ENCODE peak calls at places on chromosomes 1 and 21, in five cellular contexts. J is right lobe of liver, A is endothelial cell, P is fibroblast of pulmonary artery, D is osteoblast. C is an unnamed sample.

GRCh38 chr1:29519108-29519507 is 282.8 kb downstream of the PTPRU start:
- DNase-seq in J (no peak), D (no peak), P (no peak), A (peak; percentile 0), C (no peak)

GRCh38 chr1:156104065-156104810 is 10.3 kb upstream of the LMNA start:
- DNase-seq in A (peak; percentile 37), J (no peak), P (peak; percentile 94), D (peak; percentile 97), C (peak; percentile 88)

GRCh38 chr1:205493241-205494085 is 11.0 kb upstream of the CDK18 start:
- DNase-seq in J (no peak), D (peak; percentile 97), A (no peak), P (peak; percentile 89), C (peak; percentile 62)

GRCh38 chr1:57468661-57469523 is 45.0 kb upstream of the DAB1 start:
- DNase-seq in A (no peak), P (peak; percentile 33), D (no peak), J (no peak), C (no peak)

GRCh38 chr1:9849691-9850441 is 26.1 kb upstream of the CLSTN1 start:
- DNase-seq in A (no peak), J (no peak), P (no peak), D (peak; percentile 73), C (no peak)

GRCh38 chr1:7265771-7266371 is 480.6 kb downstream of the CAMTA1 start:
- DNase-seq in D (peak; percentile 73), A (no peak), P (peak; percentile 60), J (peak; percentile 93), C (peak; percentile 91)

GRCh38 chr1:241747992-241748391 is 95.9 kb downstream of the WDR64 start:
- DNase-seq in P (no peak), D (no peak), A (no peak), J (no peak), C (no peak)

GRCh38 chr1:211632808-211633522 is 42.5 kb downstream of the NEK2 start:
- DNase-seq in P (peak; percentile 75), A (no peak), D (peak; percentile 94), J (peak; percentile 92), C (no peak)

GRCh38 chr21:28827422-28827821 is 165.3 kb downstream of the LTN1 start:
- DNase-seq in D (no peak), A (no peak), P (peak; percentile 36), J (no peak), C (no peak)

GRCh38 chr1:55480396-55480795 is 265.2 kb upstream of the USP24 start:
- DNase-seq in P (no peak), A (no peak), D (no peak), J (no peak), C (no peak)

GRCh38 chr1:31222176-31222575 is 17.5 kb downstream of the NKAIN1 start:
- DNase-seq in A (peak; percentile 25), J (no peak), P (no peak), D (no peak), C (no peak)

GRCh38 chr1:155092641-155093040 is 14.0 kb downstream of the EFNA3 start:
- DNase-seq in D (no peak), A (no peak), J (no peak), P (no peak), C (no peak)

GRCh38 chr1:155094622-155094948 is 15.9 kb downstream of the EFNA3 start:
- DNase-seq in A (no peak), P (no peak), J (no peak), D (no peak), C (no peak)

GRCh38 chr1:155092131-155092530 is 13.5 kb downstream of the EFNA3 start:
- DNase-seq in A (no peak), P (no peak), J (no peak), D (no peak), C (no peak)

GRCh38 chr1:155091071-155092051 is 12.7 kb downstream of the EFNA3 start:
- DNase-seq in J (peak; percentile 82), A (peak; percentile 95), D (peak; percentile 92), P (peak; percentile 76), C (peak; percentile 91)

DNA sequence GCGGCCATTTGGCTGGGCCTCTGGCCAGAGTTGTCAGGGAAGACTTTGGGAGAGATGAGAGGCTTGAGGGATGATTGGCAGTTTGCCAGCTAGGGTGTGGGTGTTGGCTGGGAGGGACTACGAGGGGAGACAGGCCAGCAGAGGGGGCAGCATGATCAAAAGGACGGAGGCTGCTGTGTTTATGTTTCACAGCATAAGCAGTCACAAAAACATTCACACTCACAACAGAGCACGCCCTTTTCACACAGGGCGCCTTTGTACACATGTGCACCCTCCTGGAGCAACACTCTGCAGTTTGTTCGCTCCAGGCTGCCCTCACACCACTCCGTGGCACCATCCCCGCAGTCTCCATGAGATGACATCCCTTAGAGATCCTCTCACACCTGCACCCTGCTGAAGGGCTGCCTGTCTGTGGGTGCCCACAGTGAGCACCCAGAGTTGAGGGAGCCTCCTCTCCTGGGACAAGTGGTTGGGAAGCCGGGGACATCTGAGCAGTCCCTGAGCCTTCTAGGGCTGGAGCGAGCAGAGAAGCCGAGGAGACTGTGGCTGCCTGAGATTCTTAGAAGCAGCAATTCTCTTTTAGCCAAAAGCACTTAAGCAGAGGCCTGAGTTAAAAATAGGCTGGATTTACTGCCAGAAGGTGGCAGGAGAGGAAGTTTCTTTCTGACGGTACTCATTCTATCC is 15.4 kb downstream of the EFNA3 start:
- DNase-seq in P (peak; percentile 68), A (no peak), J (no peak), D (no peak), C (no peak)
- TF ChIP-seq CTCF in P (peak; percentile 54), A (no peak), J (no peak), D (peak; percentile 54), C (no peak)

DNA sequence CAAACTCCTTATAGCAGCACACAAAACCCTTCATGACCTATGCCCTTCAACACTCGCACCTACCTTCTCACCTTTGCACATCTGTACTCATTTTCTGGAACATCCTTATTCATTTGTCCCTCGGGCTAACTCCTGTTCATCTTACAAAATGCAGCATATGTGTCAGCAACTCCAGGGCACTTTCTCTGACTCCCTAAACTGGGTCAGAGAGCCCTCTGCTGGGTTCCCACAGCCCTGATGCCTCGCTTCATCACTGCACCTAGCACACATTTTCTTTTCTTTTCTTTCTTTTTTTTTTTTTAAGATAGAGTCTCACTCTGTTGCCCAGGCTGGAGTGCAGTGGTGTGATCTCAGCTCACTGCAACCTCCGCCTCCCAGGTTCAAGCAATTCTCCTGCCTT is 54.0 kb downstream of the RAB3B start:
- DNase-seq in P (no peak), D (no peak), J (no peak), A (no peak), C (no peak)
- TF ChIP-seq CTCF in P (peak; percentile 2), D (peak; percentile 39), J (no peak), A (no peak), C (no peak)

DNA sequence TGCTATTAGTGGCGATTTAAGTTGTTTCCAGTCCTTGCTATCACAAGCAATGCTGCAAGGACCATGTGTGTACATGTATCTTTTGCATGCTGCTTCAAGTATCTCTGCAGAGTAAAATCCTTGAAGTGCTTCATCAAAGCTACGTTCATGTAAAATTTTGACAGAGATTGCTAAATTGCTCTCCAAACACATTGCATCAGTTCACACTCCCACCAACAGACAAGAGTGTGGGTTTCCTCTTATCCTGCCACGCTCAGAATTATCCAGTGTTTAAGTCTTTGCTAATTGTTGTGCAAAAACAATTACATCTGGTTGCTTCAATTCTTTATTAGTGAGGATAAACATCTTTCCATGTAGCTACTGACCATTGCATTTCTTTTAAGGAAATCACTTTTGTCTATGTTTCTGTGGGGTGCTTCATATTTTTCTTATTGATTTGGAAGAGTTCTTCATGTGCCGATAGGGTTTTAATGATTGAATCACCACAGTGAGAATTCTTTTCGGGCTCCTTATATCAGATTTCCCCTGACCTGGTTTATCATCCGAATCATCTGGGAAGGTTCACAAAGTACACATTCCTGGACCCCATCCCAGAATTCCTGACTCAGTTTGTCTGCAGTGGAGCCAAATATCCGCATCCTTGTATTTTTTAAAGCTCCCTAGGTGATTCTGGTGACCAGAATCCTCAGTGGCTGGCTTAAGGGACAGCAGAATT is 56.3 kb upstream of the GALNT2 start:
- DNase-seq in D (no peak), A (no peak), J (no peak), P (no peak), C (no peak)
- TF ChIP-seq CTCF in D (no peak), A (no peak), J (no peak), P (no peak), C (no peak)

DNA sequence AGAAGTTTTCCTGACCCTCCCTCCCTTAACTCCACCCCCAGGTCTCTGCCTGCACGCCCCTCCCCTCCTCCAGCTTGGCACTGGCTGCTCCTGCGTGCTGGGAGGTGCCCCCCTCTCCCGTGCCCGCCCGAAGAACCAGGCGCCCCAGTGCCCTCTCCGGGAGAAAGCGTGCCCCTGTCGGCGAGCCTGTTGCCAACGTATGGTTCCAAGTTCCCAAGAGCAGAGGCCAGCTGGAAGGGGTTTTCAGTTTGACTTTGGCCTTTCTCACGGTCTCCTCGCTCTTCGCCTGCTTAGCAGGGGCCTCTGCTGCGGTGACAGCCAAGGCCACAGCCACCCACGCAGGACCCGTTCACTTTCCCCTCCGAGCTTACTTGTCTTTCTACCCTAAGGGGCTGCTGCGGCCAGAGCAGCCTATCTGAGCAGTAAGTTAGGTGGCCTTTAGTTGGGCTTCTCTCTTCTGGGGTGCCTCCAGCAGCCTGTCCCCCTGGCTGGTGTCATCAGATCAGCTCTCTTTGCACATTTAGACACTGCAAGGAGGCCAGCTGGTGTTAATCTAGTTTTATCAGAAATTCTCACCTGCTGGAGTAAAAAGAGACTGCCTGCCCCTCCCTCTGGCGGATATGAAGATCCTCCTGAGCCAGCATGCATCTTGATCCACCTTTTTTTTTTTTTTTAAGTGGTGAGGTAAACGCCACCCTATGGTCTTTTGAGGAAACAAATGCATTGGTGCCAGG is 1.5 kb downstream of the STUM start:
- DNase-seq in D (peak; percentile 85), A (peak; percentile 32), P (peak; percentile 14), J (no peak), C (peak; percentile 45)
- TF ChIP-seq CTCF in D (no peak), A (peak; percentile 13), P (peak; percentile 18), J (no peak), C (no peak)

DNA sequence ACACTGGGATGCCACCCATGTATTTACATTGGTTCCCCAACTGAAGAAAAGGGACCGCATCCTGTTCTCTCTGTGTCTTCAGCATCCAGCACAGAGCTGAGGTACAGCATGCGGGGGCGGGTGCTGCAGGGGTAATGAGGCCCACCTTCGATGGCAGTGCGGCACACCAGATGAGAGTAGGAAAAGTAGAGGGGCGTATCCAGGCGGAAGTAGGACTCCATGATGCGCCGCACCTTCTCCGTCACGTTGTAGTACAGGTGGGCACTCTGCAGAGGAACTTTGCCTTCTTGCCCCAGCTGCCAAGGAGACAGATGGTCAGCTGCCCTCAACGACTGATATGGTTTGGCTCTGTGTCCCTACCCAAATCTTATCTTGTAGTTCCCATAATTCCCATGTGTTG is 10.0 kb upstream of the CLDN19 start:
- DNase-seq in J (no peak), P (no peak), D (no peak), A (no peak), C (no peak)
- TF ChIP-seq CTCF in J (no peak), P (no peak), D (no peak), A (no peak), C (no peak)

DNA sequence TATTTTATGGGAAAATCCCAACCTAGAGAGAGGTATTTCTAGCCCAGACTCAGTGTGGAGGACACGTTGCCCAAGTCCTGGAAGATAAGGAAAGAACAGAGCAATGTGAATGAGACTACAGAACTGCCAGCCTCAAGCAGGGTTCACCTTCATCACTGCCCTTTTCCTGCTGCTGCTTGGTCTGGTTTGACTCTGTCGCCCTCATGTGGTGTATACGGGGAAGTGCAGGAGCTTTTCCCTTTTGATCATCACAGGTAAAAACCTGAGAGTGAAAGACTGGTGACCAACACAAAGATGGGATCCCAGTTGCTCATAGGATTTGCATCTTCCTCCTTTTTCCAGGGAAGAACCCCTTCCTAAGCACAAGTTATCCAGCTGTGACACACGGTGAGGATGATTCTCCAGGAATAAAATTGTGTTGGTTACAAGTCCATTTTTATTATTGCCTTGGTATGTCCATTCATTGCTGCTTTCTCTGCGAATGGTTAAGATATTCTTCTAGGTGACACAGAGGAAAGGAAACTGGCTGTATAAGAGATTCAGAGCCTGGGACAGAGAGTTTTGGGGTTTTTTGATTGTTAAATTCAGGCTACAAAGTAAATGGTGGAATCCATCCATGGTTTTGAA is 89.5 kb upstream of the CD53 start:
- DNase-seq in D (peak; percentile 50), J (no peak), P (peak; percentile 64), A (peak; percentile 48), C (peak; percentile 32)
- TF ChIP-seq CTCF in D (peak; percentile 96), J (peak; percentile 90), P (peak; percentile 100), A (peak; percentile 97), C (peak; percentile 66)

GRCh38 chr1:35558374-35559316 is 1.0 kb downstream of the NCDN start:
- DNase-seq in J (peak; percentile 49), P (peak; percentile 25), A (no peak), D (peak; percentile 89), C (no peak)
- TF ChIP-seq CTCF in J (no peak), P (peak; percentile 8), A (no peak), D (peak; percentile 6), C (no peak)

C was measured in Calu3.